ENCODE peak calls at places on chromosomes 1 and 21, in six cellular contexts. I is GM23338, K is heart left ventricle, F is K562, M is IMR-90, T is body of pancreas. Y is an unnamed sample.
A peak's percentile ranks its signal among the peaks of the same experiment; 100 is the strongest.

GRCh38 chr1:12433323-12434053 is 184.5 kb downstream of the DHRS3 start:
- DNase-seq in I (peak; percentile 56), K (peak; percentile 74), F (peak; percentile 67), M (peak; percentile 67), T (peak; percentile 53), Y (peak; percentile 44)

GRCh38 chr1:98947071-98947470 is 57.6 kb downstream of the PLPPR5 start:
- DNase-seq in I (no peak), K (no peak), F (no peak), M (no peak), T (no peak), Y (no peak)

GRCh38 chr1:64967381-64967780 is 1.0 kb upstream of the JAK1 start:
- DNase-seq in I (no peak), K (no peak), F (no peak), M (no peak), T (peak; percentile 29), Y (no peak)

GRCh38 chr1:162161921-162162550 is 92.5 kb downstream of the NOS1AP start:
- DNase-seq in I (no peak), K (no peak), F (no peak), M (no peak), T (no peak), Y (no peak)

GRCh38 chr1:119080586-119080985 is 59.9 kb downstream of the WARS2 start:
- DNase-seq in I (peak; percentile 60), K (no peak), F (no peak), M (peak; percentile 95), T (peak; percentile 31), Y (no peak)

GRCh38 chr1:232204269-232204668 is 425.7 kb downstream of the SIPA1L2 start:
- DNase-seq in I (no peak), K (no peak), F (no peak), M (peak; percentile 6), T (no peak), Y (no peak)

GRCh38 chr1:44827197-44828002 is 15.7 kb downstream of the PTCH2 start:
- DNase-seq in I (peak; percentile 71), K (no peak), F (peak; percentile 55), M (no peak), T (no peak), Y (no peak)

GRCh38 chr21:45455321-45456013 is 50.5 kb downstream of the COL18A1 start:
- DNase-seq in I (no peak), K (peak; percentile 52), F (no peak), M (peak; percentile 22), T (peak; percentile 47), Y (no peak)

GRCh38 chr1:109821831-109822745 is 58.4 kb upstream of the EPS8L3 start:
- DNase-seq in I (no peak), K (peak; percentile 66), F (peak; percentile 88), M (peak; percentile 57), T (peak; percentile 55), Y (no peak)

GRCh38 chr21:42583992-42584641 is 69.3 kb upstream of the PDE9A start:
- DNase-seq in I (no peak), K (peak; percentile 3), F (no peak), M (no peak), T (no peak), Y (no peak)

GRCh38 chr1:33577663-33578062 is 105.2 kb downstream of the ZSCAN20 start:
- DNase-seq in I (no peak), K (no peak), F (no peak), M (no peak), T (peak; percentile 20), Y (no peak)

GRCh38 chr1:36576118-36576517 is 93.4 kb upstream of the CSF3R start:
- DNase-seq in I (peak; percentile 91), K (peak; percentile 37), F (peak; percentile 86), M (peak; percentile 19), T (peak; percentile 37), Y (peak; percentile 45)

GRCh38 chr1:218473527-218473926 is 128.4 kb downstream of the TGFB2 start:
- DNase-seq in I (no peak), K (no peak), F (no peak), M (peak; percentile 73), T (no peak), Y (no peak)

GRCh38 chr1:11653616-11654570 is at the start of gene FBXO2:
- DNase-seq in I (peak; percentile 34), K (no peak), F (peak; percentile 82), M (no peak), T (peak; percentile 69), Y (peak; percentile 54)

GRCh38 chr1:16608838-16609560 is 4.4 kb downstream of the NBPF1 start:
- DNase-seq in I (no peak), K (no peak), F (no peak), M (no peak), T (no peak), Y (no peak)

GRCh38 chr21:45524756-45525152 is 17.5 kb downstream of the SLC19A1 start:
- DNase-seq in I (no peak), K (peak; percentile 17), F (no peak), M (no peak), T (no peak), Y (no peak)

GRCh38 chr1:239817801-239818200 is 273.9 kb upstream of the FMN2 start:
- DNase-seq in I (no peak), K (no peak), F (no peak), M (no peak), T (no peak), Y (no peak)

GRCh38 chr1:151314137-151314875 is 12.9 kb downstream of the PI4KB start:
- DNase-seq in I (no peak), K (peak; percentile 87), F (no peak), M (peak; percentile 87), T (peak; percentile 64), Y (peak; percentile 78)

GRCh38 chr1:6082430-6082971 is 36.8 kb downstream of the KCNAB2 start:
- DNase-seq in I (peak; percentile 39), K (no peak), F (peak; percentile 61), M (no peak), T (no peak), Y (no peak)

GRCh38 chr1:7570311-7570710 is 200.8 kb upstream of the VAMP3 start:
- DNase-seq in I (no peak), K (peak; percentile 13), F (no peak), M (no peak), T (no peak), Y (no peak)

GRCh38 chr1:154849645-154850131 is 20.4 kb downstream of the KCNN3 start:
- DNase-seq in I (no peak), K (no peak), F (no peak), M (no peak), T (no peak), Y (no peak)

GRCh38 chr1:234533034-234533571 is 54.1 kb upstream of the TARBP1 start:
- DNase-seq in I (no peak), K (peak; percentile 70), F (no peak), M (peak; percentile 97), T (peak; percentile 45), Y (peak; percentile 48)

GRCh38 chr1:110635434-110635833 is 29.3 kb upstream of the KCNA2 start:
- DNase-seq in I (no peak), K (no peak), F (no peak), M (no peak), T (no peak), Y (no peak)

DNA sequence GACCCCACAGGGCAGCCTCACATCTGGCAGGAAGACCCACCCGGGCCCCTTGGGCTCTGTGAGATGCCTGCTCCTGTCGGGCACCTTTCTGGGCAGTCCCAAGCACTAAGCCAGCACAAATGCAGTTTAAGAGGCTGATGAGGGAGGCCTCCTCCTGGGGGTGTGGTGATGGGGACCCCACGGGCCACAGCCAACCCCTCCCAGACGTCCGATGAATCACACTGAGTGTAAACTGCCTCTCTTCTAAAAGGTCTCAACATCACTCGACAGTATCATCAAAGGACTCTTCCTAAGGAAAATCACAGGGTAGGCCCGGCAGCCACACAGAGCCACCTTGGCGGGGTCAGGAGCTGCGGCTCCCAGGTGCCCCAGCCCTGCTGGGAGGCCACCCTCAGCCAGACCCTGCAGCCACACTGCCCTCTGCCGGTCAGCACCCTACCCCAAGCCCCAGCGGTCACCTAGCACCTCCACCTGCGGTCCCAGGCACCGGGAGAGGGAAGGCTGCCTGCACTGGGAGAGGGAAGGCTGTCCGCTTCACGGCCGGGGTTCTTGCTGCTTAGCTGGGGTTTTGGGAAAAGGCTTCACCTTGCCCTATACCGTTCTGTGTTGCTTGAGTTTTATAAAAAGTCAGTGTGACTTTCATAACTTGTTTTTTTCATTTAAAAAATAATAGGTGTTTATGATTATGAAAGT is 3.8 kb upstream of the PRKCZ start:
- DNase-seq in I (peak; percentile 92), K (peak; percentile 67), F (peak; percentile 92), M (no peak), T (peak; percentile 84), Y (peak; percentile 51)
- H3K27ac ChIP-seq in I (no peak overlapping the region), K (no peak overlapping the region), F (no peak overlapping the region), M (no peak overlapping the region), T (no peak overlapping the region), Y (no peak overlapping the region)

GRCh38 chr1:185559151-185559550 is 175.0 kb upstream of the HMCN1 start:
- DNase-seq in I (no peak), K (no peak), F (no peak), M (no peak), T (no peak), Y (no peak)

GRCh38 chr1:185562623-185563359 is 171.4 kb upstream of the HMCN1 start:
- DNase-seq in I (no peak), K (no peak), F (no peak), M (no peak), T (no peak), Y (no peak)

GRCh38 chr1:185560760-185561159 is 173.4 kb upstream of the HMCN1 start:
- DNase-seq in I (no peak), K (no peak), F (no peak), M (no peak), T (no peak), Y (peak; percentile 5)

GRCh38 chr1:185561629-185562028 is 172.6 kb upstream of the HMCN1 start:
- DNase-seq in I (no peak), K (no peak), F (no peak), M (peak; percentile 33), T (no peak), Y (no peak)

DNA sequence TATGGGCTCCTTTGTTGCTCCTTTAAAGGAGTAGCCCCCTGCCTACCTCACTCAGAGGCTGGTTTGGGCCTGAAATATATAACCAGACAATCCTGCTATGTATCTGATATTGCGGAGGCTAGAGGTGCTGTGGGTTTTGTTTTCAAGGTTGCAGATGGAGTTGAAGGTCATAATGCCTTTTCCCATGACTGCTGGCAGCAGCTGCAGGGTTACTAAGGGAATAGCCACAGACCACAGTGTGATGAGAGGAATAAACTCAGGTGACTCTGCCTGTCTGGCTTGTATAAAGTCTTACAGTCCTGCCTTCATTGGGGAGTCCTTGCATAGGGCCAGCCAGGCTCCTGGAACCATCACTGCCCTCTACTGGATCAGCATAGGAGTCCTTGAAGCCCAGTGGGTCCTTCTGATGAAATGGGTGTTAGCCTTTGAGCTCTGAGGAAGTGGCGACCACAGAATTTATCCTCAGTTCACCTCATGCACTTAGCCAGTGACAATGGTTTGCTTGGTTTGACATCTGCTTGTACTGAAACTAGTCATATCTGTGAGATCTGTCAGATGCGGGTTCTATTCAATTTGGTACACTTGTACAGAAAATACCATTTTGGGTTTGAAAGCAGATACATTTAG is 174.4 kb upstream of the HMCN1 start:
- DNase-seq in I (peak; percentile 82), K (peak; percentile 34), F (peak; percentile 24), M (peak; percentile 46), T (peak; percentile 71), Y (no peak)
- TF ChIP-seq CTCF in I (peak; percentile 59), K (no peak), F (peak; percentile 67), M (peak; percentile 44), T (peak; percentile 35), Y (no peak)

GRCh38 chr1:20731057-20731991 is 1.2 kb downstream of the SH2D5 start:
- DNase-seq in I (no peak), K (no peak), F (no peak), M (no peak), T (no peak), Y (no peak)
- H3K4me3 ChIP-seq in I (peak overlapping the region; percentile 87), K (peak overlapping the region; percentile 56), F (no peak overlapping the region), M (peak overlapping the region; percentile 60), T (no peak overlapping the region), Y (peak overlapping the region; percentile 65)

GRCh38 chr21:43624343-43624742 is 34.9 kb downstream of the HSF2BP start:
- DNase-seq in I (peak; percentile 31), K (no peak), F (no peak), M (no peak), T (no peak), Y (no peak)
- H3K27ac ChIP-seq in I (no peak overlapping the region), K (no peak overlapping the region), F (no peak overlapping the region), M (no peak overlapping the region), T (no peak overlapping the region), Y (no peak overlapping the region)

Y was measured in heart right ventricle.